ENCODE peak calls at places on chromosomes 5 and 9, in seven cellular contexts. One of them, this sample, is unnamed.
A peak's percentile ranks its signal among the peaks of the same experiment; 100 is the strongest.

GRCh38 chr9:35861161-35861897 is 8.9 kb downstream of the OR13J1 start:
- DNase-seq in anterior cingulate cortex: no peak
- DNase-seq in NAMALWA: no peak
- DNase-seq in RCC 7860: no peak
- DNase-seq in M059J: no peak
- DNase-seq in activated T-cell treated with anti-CD3 and anti-CD28 coated beads for 1 hour: no peak
- DNase-seq in H54: no peak
- DNase-seq in this sample: no peak

GRCh38 chr5:178667685-178668084 is 40.8 kb upstream of the CLK4 start:
- DNase-seq in anterior cingulate cortex: no peak
- DNase-seq in NAMALWA: no peak
- DNase-seq in RCC 7860: no peak
- DNase-seq in M059J: no peak
- DNase-seq in activated T-cell treated with anti-CD3 and anti-CD28 coated beads for 1 hour: no peak
- DNase-seq in H54: no peak
- DNase-seq in this sample: no peak

GRCh38 chr9:84424945-84425344 is 84.4 kb upstream of the SLC28A3 start:
- DNase-seq in anterior cingulate cortex: no peak
- DNase-seq in NAMALWA: no peak
- DNase-seq in RCC 7860: no peak
- DNase-seq in M059J: no peak
- DNase-seq in activated T-cell treated with anti-CD3 and anti-CD28 coated beads for 1 hour: no peak
- DNase-seq in H54: no peak
- DNase-seq in this sample: no peak

GRCh38 chr9:130139251-130139650 is 33.0 kb upstream of the NCS1 start:
- DNase-seq in anterior cingulate cortex: no peak
- DNase-seq in NAMALWA: no peak
- DNase-seq in RCC 7860: no peak
- DNase-seq in M059J: no peak
- DNase-seq in activated T-cell treated with anti-CD3 and anti-CD28 coated beads for 1 hour: no peak
- DNase-seq in H54: no peak
- DNase-seq in this sample: no peak

GRCh38 chr9:133781828-133782135 is 43.6 kb upstream of the SARDH start:
- DNase-seq in anterior cingulate cortex: no peak
- DNase-seq in NAMALWA: no peak
- DNase-seq in RCC 7860: no peak
- DNase-seq in M059J: no peak
- DNase-seq in activated T-cell treated with anti-CD3 and anti-CD28 coated beads for 1 hour: no peak
- DNase-seq in H54: no peak
- DNase-seq in this sample: no peak

GRCh38 chr9:130185494-130186005 is 13.3 kb downstream of the NCS1 start:
- DNase-seq in anterior cingulate cortex: no peak
- DNase-seq in NAMALWA: no peak
- DNase-seq in RCC 7860: no peak
- DNase-seq in M059J: no peak
- DNase-seq in activated T-cell treated with anti-CD3 and anti-CD28 coated beads for 1 hour: no peak
- DNase-seq in H54: no peak
- DNase-seq in this sample: no peak

GRCh38 chr5:38738898-38739743 is 106.7 kb upstream of the OSMR start:
- DNase-seq in anterior cingulate cortex: no peak
- DNase-seq in NAMALWA: no peak
- DNase-seq in RCC 7860: no peak
- DNase-seq in M059J: peak; percentile 83
- DNase-seq in activated T-cell treated with anti-CD3 and anti-CD28 coated beads for 1 hour: no peak
- DNase-seq in H54: peak; percentile 33
- DNase-seq in this sample: peak; percentile 9

GRCh38 chr5:172791726-172792445 is 20.9 kb upstream of the DUSP1 start:
- DNase-seq in anterior cingulate cortex: no peak
- DNase-seq in NAMALWA: no peak
- DNase-seq in RCC 7860: no peak
- DNase-seq in M059J: peak; percentile 47
- DNase-seq in activated T-cell treated with anti-CD3 and anti-CD28 coated beads for 1 hour: no peak
- DNase-seq in H54: no peak
- DNase-seq in this sample: no peak

GRCh38 chr5:22892441-22892840 is 39.3 kb upstream of the CDH12 start:
- DNase-seq in anterior cingulate cortex: no peak
- DNase-seq in NAMALWA: no peak
- DNase-seq in RCC 7860: no peak
- DNase-seq in M059J: no peak
- DNase-seq in activated T-cell treated with anti-CD3 and anti-CD28 coated beads for 1 hour: no peak
- DNase-seq in H54: no peak
- DNase-seq in this sample: no peak

GRCh38 chr5:93162201-93162654 is 418.8 kb downstream of the NR2F1-AS1 start:
- DNase-seq in anterior cingulate cortex: no peak
- DNase-seq in NAMALWA: no peak
- DNase-seq in RCC 7860: no peak
- DNase-seq in M059J: peak; percentile 73
- DNase-seq in activated T-cell treated with anti-CD3 and anti-CD28 coated beads for 1 hour: no peak
- DNase-seq in H54: no peak
- DNase-seq in this sample: no peak

GRCh38 chr5:175711472-175712312 is 53.8 kb downstream of the HRH2 start:
- DNase-seq in anterior cingulate cortex: no peak
- DNase-seq in NAMALWA: no peak
- DNase-seq in RCC 7860: no peak
- DNase-seq in M059J: no peak
- DNase-seq in activated T-cell treated with anti-CD3 and anti-CD28 coated beads for 1 hour: no peak
- DNase-seq in H54: no peak
- DNase-seq in this sample: no peak

GRCh38 chr5:17329566-17329965 is 112.1 kb downstream of the BASP1 start:
- DNase-seq in anterior cingulate cortex: no peak
- DNase-seq in NAMALWA: no peak
- DNase-seq in RCC 7860: no peak
- DNase-seq in M059J: no peak
- DNase-seq in activated T-cell treated with anti-CD3 and anti-CD28 coated beads for 1 hour: no peak
- DNase-seq in H54: no peak
- DNase-seq in this sample: no peak

GRCh38 chr5:103674739-103675138 is 112.2 kb upstream of the NUDT12 start:
- DNase-seq in anterior cingulate cortex: no peak
- DNase-seq in NAMALWA: no peak
- DNase-seq in RCC 7860: no peak
- DNase-seq in M059J: peak; percentile 53
- DNase-seq in activated T-cell treated with anti-CD3 and anti-CD28 coated beads for 1 hour: no peak
- DNase-seq in H54: no peak
- DNase-seq in this sample: no peak

GRCh38 chr5:135439426-135440205 is 7.5 kb downstream of the DCANP1 start:
- DNase-seq in anterior cingulate cortex: no peak
- DNase-seq in NAMALWA: no peak
- DNase-seq in RCC 7860: no peak
- DNase-seq in M059J: no peak
- DNase-seq in activated T-cell treated with anti-CD3 and anti-CD28 coated beads for 1 hour: no peak
- DNase-seq in H54: no peak
- DNase-seq in this sample: no peak

GRCh38 chr9:35686222-35687203 is 3.2 kb downstream of the TPM2 start:
- DNase-seq in anterior cingulate cortex: no peak
- DNase-seq in NAMALWA: peak; percentile 75
- DNase-seq in RCC 7860: no peak
- DNase-seq in M059J: peak; percentile 84
- DNase-seq in activated T-cell treated with anti-CD3 and anti-CD28 coated beads for 1 hour: no peak
- DNase-seq in H54: no peak
- DNase-seq in this sample: no peak

GRCh38 chr9:123741214-123741613 is 188.7 kb downstream of the DENND1A start:
- DNase-seq in anterior cingulate cortex: no peak
- DNase-seq in NAMALWA: no peak
- DNase-seq in RCC 7860: no peak
- DNase-seq in M059J: no peak
- DNase-seq in activated T-cell treated with anti-CD3 and anti-CD28 coated beads for 1 hour: no peak
- DNase-seq in H54: no peak
- DNase-seq in this sample: peak; percentile 62

GRCh38 chr9:96621619-96622018 is 2.0 kb upstream of the CDC14B start:
- DNase-seq in anterior cingulate cortex: no peak
- DNase-seq in NAMALWA: no peak
- DNase-seq in RCC 7860: no peak
- DNase-seq in M059J: peak; percentile 53
- DNase-seq in activated T-cell treated with anti-CD3 and anti-CD28 coated beads for 1 hour: no peak
- DNase-seq in H54: peak; percentile 63
- DNase-seq in this sample: no peak

GRCh38 chr5:36301858-36302603 is at the start of gene RANBP3L:
- DNase-seq in anterior cingulate cortex: no peak
- DNase-seq in NAMALWA: peak; percentile 73
- DNase-seq in RCC 7860: no peak
- DNase-seq in M059J: peak; percentile 78
- DNase-seq in activated T-cell treated with anti-CD3 and anti-CD28 coated beads for 1 hour: no peak
- DNase-seq in H54: no peak
- DNase-seq in this sample: no peak

GRCh38 chr5:91098581-91098980 is 284.5 kb downstream of the ARRDC3 start:
- DNase-seq in anterior cingulate cortex: no peak
- DNase-seq in NAMALWA: no peak
- DNase-seq in RCC 7860: no peak
- DNase-seq in M059J: no peak
- DNase-seq in activated T-cell treated with anti-CD3 and anti-CD28 coated beads for 1 hour: no peak
- DNase-seq in H54: no peak
- DNase-seq in this sample: no peak

GRCh38 chr5:172322028-172322965 is 38.7 kb upstream of the UBTD2 start:
- DNase-seq in anterior cingulate cortex: no peak
- DNase-seq in NAMALWA: no peak
- DNase-seq in RCC 7860: peak; percentile 68
- DNase-seq in M059J: peak; percentile 47
- DNase-seq in activated T-cell treated with anti-CD3 and anti-CD28 coated beads for 1 hour: no peak
- DNase-seq in H54: no peak
- DNase-seq in this sample: no peak

GRCh38 chr9:70112981-70113380 is 69.3 kb downstream of the MAMDC2 start:
- DNase-seq in anterior cingulate cortex: no peak
- DNase-seq in NAMALWA: no peak
- DNase-seq in RCC 7860: peak; percentile 88
- DNase-seq in M059J: peak; percentile 75
- DNase-seq in activated T-cell treated with anti-CD3 and anti-CD28 coated beads for 1 hour: no peak
- DNase-seq in H54: no peak
- DNase-seq in this sample: no peak

This sample was measured in MV-4-11.